ENCODE peak calls at places on chromosome X, in six cellular contexts. One of them, this sample, is unnamed.

GRCh38 chrX:56130013-56130412 is 102.1 kb upstream of the KLF8 start:
- DNase-seq in stimulated activated CD8-positive, alpha-beta memory T cell treated with anti-CD3 and anti-CD28 coated beads, Interleukin-15, amount 100 ng/mL, for 24 hours: no peak
- DNase-seq in mesendoderm: no peak
- DNase-seq in activated naive CD4-positive, alpha-beta T cell: no peak
- DNase-seq in suprapubic skin: no peak
- DNase-seq in NCI-H1436: no peak
- DNase-seq in this sample: no peak

GRCh38 chrX:94545722-94546121 is 871.7 kb downstream of the FAM133A start:
- DNase-seq in stimulated activated CD8-positive, alpha-beta memory T cell treated with anti-CD3 and anti-CD28 coated beads, Interleukin-15, amount 100 ng/mL, for 24 hours: no peak
- DNase-seq in mesendoderm: no peak
- DNase-seq in activated naive CD4-positive, alpha-beta T cell: no peak
- DNase-seq in suprapubic skin: no peak
- DNase-seq in NCI-H1436: no peak
- DNase-seq in this sample: no peak

GRCh38 chrX:123339201-123339905 is 155.3 kb downstream of the GRIA3 start:
- DNase-seq in stimulated activated CD8-positive, alpha-beta memory T cell treated with anti-CD3 and anti-CD28 coated beads, Interleukin-15, amount 100 ng/mL, for 24 hours: no peak
- DNase-seq in mesendoderm: no peak
- DNase-seq in activated naive CD4-positive, alpha-beta T cell: no peak
- DNase-seq in suprapubic skin: no peak
- DNase-seq in NCI-H1436: no peak
- DNase-seq in this sample: no peak

GRCh38 chrX:45849261-45849660 is 648.6 kb upstream of the DIPK2B start:
- DNase-seq in stimulated activated CD8-positive, alpha-beta memory T cell treated with anti-CD3 and anti-CD28 coated beads, Interleukin-15, amount 100 ng/mL, for 24 hours: no peak
- DNase-seq in mesendoderm: peak
- DNase-seq in activated naive CD4-positive, alpha-beta T cell: no peak
- DNase-seq in suprapubic skin: no peak
- DNase-seq in NCI-H1436: no peak
- DNase-seq in this sample: peak

GRCh38 chrX:1516596-1517104 is 20.3 kb downstream of the P2RY8 start:
- DNase-seq in stimulated activated CD8-positive, alpha-beta memory T cell treated with anti-CD3 and anti-CD28 coated beads, Interleukin-15, amount 100 ng/mL, for 24 hours: no peak
- DNase-seq in mesendoderm: no peak
- DNase-seq in activated naive CD4-positive, alpha-beta T cell: no peak
- DNase-seq in suprapubic skin: no peak
- DNase-seq in NCI-H1436: no peak
- DNase-seq in this sample: no peak

GRCh38 chrX:12370444-12371089 is 232.3 kb downstream of the FRMPD4 start:
- DNase-seq in stimulated activated CD8-positive, alpha-beta memory T cell treated with anti-CD3 and anti-CD28 coated beads, Interleukin-15, amount 100 ng/mL, for 24 hours: no peak
- DNase-seq in mesendoderm: peak
- DNase-seq in activated naive CD4-positive, alpha-beta T cell: no peak
- DNase-seq in suprapubic skin: no peak
- DNase-seq in NCI-H1436: no peak
- DNase-seq in this sample: no peak

GRCh38 chrX:123736333-123736921 is 3.6 kb upstream of the THOC2 start:
- DNase-seq in stimulated activated CD8-positive, alpha-beta memory T cell treated with anti-CD3 and anti-CD28 coated beads, Interleukin-15, amount 100 ng/mL, for 24 hours: no peak
- DNase-seq in mesendoderm: peak
- DNase-seq in activated naive CD4-positive, alpha-beta T cell: no peak
- DNase-seq in suprapubic skin: no peak
- DNase-seq in NCI-H1436: no peak
- DNase-seq in this sample: no peak

GRCh38 chrX:129188223-129188622 is 335.1 kb downstream of the SMARCA1 start:
- DNase-seq in stimulated activated CD8-positive, alpha-beta memory T cell treated with anti-CD3 and anti-CD28 coated beads, Interleukin-15, amount 100 ng/mL, for 24 hours: no peak
- DNase-seq in mesendoderm: peak
- DNase-seq in activated naive CD4-positive, alpha-beta T cell: no peak
- DNase-seq in suprapubic skin: no peak
- DNase-seq in NCI-H1436: no peak
- DNase-seq in this sample: peak

GRCh38 chrX:104335765-104336164 is 81.0 kb upstream of the ESX1 start:
- DNase-seq in stimulated activated CD8-positive, alpha-beta memory T cell treated with anti-CD3 and anti-CD28 coated beads, Interleukin-15, amount 100 ng/mL, for 24 hours: no peak
- DNase-seq in mesendoderm: no peak
- DNase-seq in activated naive CD4-positive, alpha-beta T cell: no peak
- DNase-seq in suprapubic skin: no peak
- DNase-seq in NCI-H1436: no peak
- DNase-seq in this sample: no peak

GRCh38 chrX:107565916-107566602 is 62.3 kb upstream of the PRPS1 start:
- DNase-seq in stimulated activated CD8-positive, alpha-beta memory T cell treated with anti-CD3 and anti-CD28 coated beads, Interleukin-15, amount 100 ng/mL, for 24 hours: no peak
- DNase-seq in mesendoderm: peak
- DNase-seq in activated naive CD4-positive, alpha-beta T cell: no peak
- DNase-seq in suprapubic skin: no peak
- DNase-seq in NCI-H1436: peak
- DNase-seq in this sample: peak

GRCh38 chrX:45852884-45853283 is 652.2 kb upstream of the DIPK2B start:
- DNase-seq in stimulated activated CD8-positive, alpha-beta memory T cell treated with anti-CD3 and anti-CD28 coated beads, Interleukin-15, amount 100 ng/mL, for 24 hours: no peak
- DNase-seq in mesendoderm: peak
- DNase-seq in activated naive CD4-positive, alpha-beta T cell: no peak
- DNase-seq in suprapubic skin: no peak
- DNase-seq in NCI-H1436: no peak
- DNase-seq in this sample: no peak

GRCh38 chrX:48971325-48972213 is at the start of gene KCND1:
- DNase-seq in stimulated activated CD8-positive, alpha-beta memory T cell treated with anti-CD3 and anti-CD28 coated beads, Interleukin-15, amount 100 ng/mL, for 24 hours: no peak
- DNase-seq in mesendoderm: peak
- DNase-seq in activated naive CD4-positive, alpha-beta T cell: no peak
- DNase-seq in suprapubic skin: no peak
- DNase-seq in NCI-H1436: peak
- DNase-seq in this sample: peak

GRCh38 chrX:39809326-39809725 is 288.4 kb downstream of the BCOR start:
- DNase-seq in stimulated activated CD8-positive, alpha-beta memory T cell treated with anti-CD3 and anti-CD28 coated beads, Interleukin-15, amount 100 ng/mL, for 24 hours: no peak
- DNase-seq in mesendoderm: no peak
- DNase-seq in activated naive CD4-positive, alpha-beta T cell: no peak
- DNase-seq in suprapubic skin: no peak
- DNase-seq in NCI-H1436: no peak
- DNase-seq in this sample: no peak

GRCh38 chrX:12981880-12982279 is 7.0 kb downstream of the TMSB4X start:
- DNase-seq in stimulated activated CD8-positive, alpha-beta memory T cell treated with anti-CD3 and anti-CD28 coated beads, Interleukin-15, amount 100 ng/mL, for 24 hours: no peak
- DNase-seq in mesendoderm: no peak
- DNase-seq in activated naive CD4-positive, alpha-beta T cell: no peak
- DNase-seq in suprapubic skin: no peak
- DNase-seq in NCI-H1436: no peak
- DNase-seq in this sample: no peak

GRCh38 chrX:55908685-55909212 is 191.2 kb downstream of the RRAGB start:
- DNase-seq in stimulated activated CD8-positive, alpha-beta memory T cell treated with anti-CD3 and anti-CD28 coated beads, Interleukin-15, amount 100 ng/mL, for 24 hours: no peak
- DNase-seq in mesendoderm: peak
- DNase-seq in activated naive CD4-positive, alpha-beta T cell: no peak
- DNase-seq in suprapubic skin: no peak
- DNase-seq in NCI-H1436: no peak
- DNase-seq in this sample: peak

GRCh38 chrX:23752740-23753435 is 9.8 kb upstream of the ACOT9 start:
- DNase-seq in stimulated activated CD8-positive, alpha-beta memory T cell treated with anti-CD3 and anti-CD28 coated beads, Interleukin-15, amount 100 ng/mL, for 24 hours: no peak
- DNase-seq in mesendoderm: no peak
- DNase-seq in activated naive CD4-positive, alpha-beta T cell: no peak
- DNase-seq in suprapubic skin: no peak
- DNase-seq in NCI-H1436: no peak
- DNase-seq in this sample: no peak

GRCh38 chrX:101408530-101408836 is 461 bp downstream of the HNRNPH2 start:
- DNase-seq in stimulated activated CD8-positive, alpha-beta memory T cell treated with anti-CD3 and anti-CD28 coated beads, Interleukin-15, amount 100 ng/mL, for 24 hours: no peak
- DNase-seq in mesendoderm: no peak
- DNase-seq in activated naive CD4-positive, alpha-beta T cell: no peak
- DNase-seq in suprapubic skin: no peak
- DNase-seq in NCI-H1436: no peak
- DNase-seq in this sample: no peak

GRCh38 chrX:153971124-153971631 is 440 bp downstream of the HCFC1 start:
- DNase-seq in stimulated activated CD8-positive, alpha-beta memory T cell treated with anti-CD3 and anti-CD28 coated beads, Interleukin-15, amount 100 ng/mL, for 24 hours: peak
- DNase-seq in mesendoderm: peak
- DNase-seq in activated naive CD4-positive, alpha-beta T cell: peak
- DNase-seq in suprapubic skin: peak
- DNase-seq in NCI-H1436: peak
- DNase-seq in this sample: peak

GRCh38 chrX:39161856-39162255 is 360.6 kb downstream of the MID1IP1 start:
- DNase-seq in stimulated activated CD8-positive, alpha-beta memory T cell treated with anti-CD3 and anti-CD28 coated beads, Interleukin-15, amount 100 ng/mL, for 24 hours: no peak
- DNase-seq in mesendoderm: no peak
- DNase-seq in activated naive CD4-positive, alpha-beta T cell: no peak
- DNase-seq in suprapubic skin: no peak
- DNase-seq in NCI-H1436: no peak
- DNase-seq in this sample: no peak

GRCh38 chrX:1578511-1579173 is 12.8 kb upstream of the AKAP17A start:
- DNase-seq in stimulated activated CD8-positive, alpha-beta memory T cell treated with anti-CD3 and anti-CD28 coated beads, Interleukin-15, amount 100 ng/mL, for 24 hours: no peak
- DNase-seq in mesendoderm: no peak
- DNase-seq in activated naive CD4-positive, alpha-beta T cell: no peak
- DNase-seq in suprapubic skin: no peak
- DNase-seq in NCI-H1436: no peak
- DNase-seq in this sample: no peak

GRCh38 chrX:37423864-37424569 is 74.9 kb downstream of the PRRG1 start:
- DNase-seq in stimulated activated CD8-positive, alpha-beta memory T cell treated with anti-CD3 and anti-CD28 coated beads, Interleukin-15, amount 100 ng/mL, for 24 hours: no peak
- DNase-seq in mesendoderm: peak
- DNase-seq in activated naive CD4-positive, alpha-beta T cell: no peak
- DNase-seq in suprapubic skin: no peak
- DNase-seq in NCI-H1436: no peak
- DNase-seq in this sample: no peak

GRCh38 chrX:49089553-49089952 is 9.9 kb upstream of the WDR45 start:
- DNase-seq in stimulated activated CD8-positive, alpha-beta memory T cell treated with anti-CD3 and anti-CD28 coated beads, Interleukin-15, amount 100 ng/mL, for 24 hours: no peak
- DNase-seq in mesendoderm: no peak
- DNase-seq in activated naive CD4-positive, alpha-beta T cell: no peak
- DNase-seq in suprapubic skin: no peak
- DNase-seq in NCI-H1436: no peak
- DNase-seq in this sample: no peak

GRCh38 chrX:3609800-3610199 is 103.6 kb downstream of the PRKX start:
- DNase-seq in stimulated activated CD8-positive, alpha-beta memory T cell treated with anti-CD3 and anti-CD28 coated beads, Interleukin-15, amount 100 ng/mL, for 24 hours: no peak
- DNase-seq in mesendoderm: no peak
- DNase-seq in activated naive CD4-positive, alpha-beta T cell: no peak
- DNase-seq in suprapubic skin: no peak
- DNase-seq in NCI-H1436: no peak
- DNase-seq in this sample: no peak

GRCh38 chrX:54640721-54641120 is 110.7 kb downstream of the GNL3L start:
- DNase-seq in stimulated activated CD8-positive, alpha-beta memory T cell treated with anti-CD3 and anti-CD28 coated beads, Interleukin-15, amount 100 ng/mL, for 24 hours: no peak
- DNase-seq in mesendoderm: peak
- DNase-seq in activated naive CD4-positive, alpha-beta T cell: no peak
- DNase-seq in suprapubic skin: no peak
- DNase-seq in NCI-H1436: no peak
- DNase-seq in this sample: no peak

GRCh38 chrX:72713130-72713529 is 976 bp downstream of the PHKA1 start:
- DNase-seq in stimulated activated CD8-positive, alpha-beta memory T cell treated with anti-CD3 and anti-CD28 coated beads, Interleukin-15, amount 100 ng/mL, for 24 hours: no peak
- DNase-seq in mesendoderm: no peak
- DNase-seq in activated naive CD4-positive, alpha-beta T cell: no peak
- DNase-seq in suprapubic skin: no peak
- DNase-seq in NCI-H1436: no peak
- DNase-seq in this sample: no peak

GRCh38 chrX:50799531-50799961 is 14.4 kb downstream of the SHROOM4 start:
- DNase-seq in stimulated activated CD8-positive, alpha-beta memory T cell treated with anti-CD3 and anti-CD28 coated beads, Interleukin-15, amount 100 ng/mL, for 24 hours: no peak
- DNase-seq in mesendoderm: no peak
- DNase-seq in activated naive CD4-positive, alpha-beta T cell: no peak
- DNase-seq in suprapubic skin: no peak
- DNase-seq in NCI-H1436: no peak
- DNase-seq in this sample: no peak

GRCh38 chrX:41733939-41734338 is 10.0 kb downstream of the GPR82 start:
- DNase-seq in stimulated activated CD8-positive, alpha-beta memory T cell treated with anti-CD3 and anti-CD28 coated beads, Interleukin-15, amount 100 ng/mL, for 24 hours: no peak
- DNase-seq in mesendoderm: no peak
- DNase-seq in activated naive CD4-positive, alpha-beta T cell: no peak
- DNase-seq in suprapubic skin: no peak
- DNase-seq in NCI-H1436: no peak
- DNase-seq in this sample: no peak

GRCh38 chrX:1464282-1465131 is 11.8 kb upstream of the ASMTL start:
- DNase-seq in stimulated activated CD8-positive, alpha-beta memory T cell treated with anti-CD3 and anti-CD28 coated beads, Interleukin-15, amount 100 ng/mL, for 24 hours: no peak
- DNase-seq in mesendoderm: no peak
- DNase-seq in activated naive CD4-positive, alpha-beta T cell: no peak
- DNase-seq in suprapubic skin: peak
- DNase-seq in NCI-H1436: no peak
- DNase-seq in this sample: no peak

GRCh38 chrX:150879855-150880807 is 18.3 kb downstream of the CD99L2 start:
- DNase-seq in stimulated activated CD8-positive, alpha-beta memory T cell treated with anti-CD3 and anti-CD28 coated beads, Interleukin-15, amount 100 ng/mL, for 24 hours: no peak
- DNase-seq in mesendoderm: no peak
- DNase-seq in activated naive CD4-positive, alpha-beta T cell: no peak
- DNase-seq in suprapubic skin: no peak
- DNase-seq in NCI-H1436: no peak
- DNase-seq in this sample: no peak

GRCh38 chrX:44935640-44936039 is 62.7 kb downstream of the KDM6A start:
- DNase-seq in stimulated activated CD8-positive, alpha-beta memory T cell treated with anti-CD3 and anti-CD28 coated beads, Interleukin-15, amount 100 ng/mL, for 24 hours: no peak
- DNase-seq in mesendoderm: no peak
- DNase-seq in activated naive CD4-positive, alpha-beta T cell: no peak
- DNase-seq in suprapubic skin: no peak
- DNase-seq in NCI-H1436: no peak
- DNase-seq in this sample: no peak

GRCh38 chrX:150269613-150270254 is 93.4 kb upstream of the MAMLD1 start:
- DNase-seq in stimulated activated CD8-positive, alpha-beta memory T cell treated with anti-CD3 and anti-CD28 coated beads, Interleukin-15, amount 100 ng/mL, for 24 hours: no peak
- DNase-seq in mesendoderm: peak
- DNase-seq in activated naive CD4-positive, alpha-beta T cell: no peak
- DNase-seq in suprapubic skin: no peak
- DNase-seq in NCI-H1436: no peak
- DNase-seq in this sample: no peak

GRCh38 chrX:23773601-23774175 is 9.3 kb upstream of the SAT1 start:
- DNase-seq in stimulated activated CD8-positive, alpha-beta memory T cell treated with anti-CD3 and anti-CD28 coated beads, Interleukin-15, amount 100 ng/mL, for 24 hours: no peak
- DNase-seq in mesendoderm: no peak
- DNase-seq in activated naive CD4-positive, alpha-beta T cell: peak
- DNase-seq in suprapubic skin: no peak
- DNase-seq in NCI-H1436: no peak
- DNase-seq in this sample: no peak

GRCh38 chrX:39176105-39176504 is 374.8 kb downstream of the MID1IP1 start:
- DNase-seq in stimulated activated CD8-positive, alpha-beta memory T cell treated with anti-CD3 and anti-CD28 coated beads, Interleukin-15, amount 100 ng/mL, for 24 hours: no peak
- DNase-seq in mesendoderm: no peak
- DNase-seq in activated naive CD4-positive, alpha-beta T cell: no peak
- DNase-seq in suprapubic skin: no peak
- DNase-seq in NCI-H1436: no peak
- DNase-seq in this sample: no peak

GRCh38 chrX:129779747-129780146 is at the start of gene SASH3:
- DNase-seq in stimulated activated CD8-positive, alpha-beta memory T cell treated with anti-CD3 and anti-CD28 coated beads, Interleukin-15, amount 100 ng/mL, for 24 hours: no peak
- DNase-seq in mesendoderm: no peak
- DNase-seq in activated naive CD4-positive, alpha-beta T cell: peak
- DNase-seq in suprapubic skin: no peak
- DNase-seq in NCI-H1436: no peak
- DNase-seq in this sample: no peak

GRCh38 chrX:71450433-71451106 is 82.3 kb upstream of the OGT start:
- DNase-seq in stimulated activated CD8-positive, alpha-beta memory T cell treated with anti-CD3 and anti-CD28 coated beads, Interleukin-15, amount 100 ng/mL, for 24 hours: no peak
- DNase-seq in mesendoderm: no peak
- DNase-seq in activated naive CD4-positive, alpha-beta T cell: no peak
- DNase-seq in suprapubic skin: no peak
- DNase-seq in NCI-H1436: no peak
- DNase-seq in this sample: no peak

GRCh38 chrX:111244238-111244750 is 26.0 kb downstream of the CAPN6 start:
- DNase-seq in stimulated activated CD8-positive, alpha-beta memory T cell treated with anti-CD3 and anti-CD28 coated beads, Interleukin-15, amount 100 ng/mL, for 24 hours: no peak
- DNase-seq in mesendoderm: peak
- DNase-seq in activated naive CD4-positive, alpha-beta T cell: no peak
- DNase-seq in suprapubic skin: no peak
- DNase-seq in NCI-H1436: peak
- DNase-seq in this sample: peak

GRCh38 chrX:31715675-31716074 is 643.8 kb upstream of the FTHL17 start:
- DNase-seq in stimulated activated CD8-positive, alpha-beta memory T cell treated with anti-CD3 and anti-CD28 coated beads, Interleukin-15, amount 100 ng/mL, for 24 hours: no peak
- DNase-seq in mesendoderm: no peak
- DNase-seq in activated naive CD4-positive, alpha-beta T cell: no peak
- DNase-seq in suprapubic skin: no peak
- DNase-seq in NCI-H1436: no peak
- DNase-seq in this sample: no peak

GRCh38 chrX:10158279-10158939 is 1.6 kb downstream of the CLCN4 start:
- DNase-seq in stimulated activated CD8-positive, alpha-beta memory T cell treated with anti-CD3 and anti-CD28 coated beads, Interleukin-15, amount 100 ng/mL, for 24 hours: no peak
- DNase-seq in mesendoderm: peak
- DNase-seq in activated naive CD4-positive, alpha-beta T cell: no peak
- DNase-seq in suprapubic skin: no peak
- DNase-seq in NCI-H1436: no peak
- DNase-seq in this sample: peak

GRCh38 chrX:153924149-153924861 is 1.8 kb downstream of the ARHGAP4 start:
- DNase-seq in stimulated activated CD8-positive, alpha-beta memory T cell treated with anti-CD3 and anti-CD28 coated beads, Interleukin-15, amount 100 ng/mL, for 24 hours: no peak
- DNase-seq in mesendoderm: peak
- DNase-seq in activated naive CD4-positive, alpha-beta T cell: no peak
- DNase-seq in suprapubic skin: no peak
- DNase-seq in NCI-H1436: peak
- DNase-seq in this sample: no peak